ENCODE peak calls at places on chromosomes 7 and 10, in six cellular contexts. G, O, C, Z, D and B are unnamed samples.

GRCh38 chr7:103857435-103857834 is 132.0 kb downstream of the RELN start:
- DNase-seq in Z (no peak), C (no peak), O (no peak), G (no peak), D (no peak), B (no peak)

GRCh38 chr10:62831346-62831745 is 15.2 kb upstream of the EGR2 start:
- DNase-seq in G (no peak), C (peak), D (peak), Z (no peak), O (no peak), B (no peak)

GRCh38 chr7:44145969-44146897 is 5.1 kb upstream of the MYL7 start:
- DNase-seq in O (peak), Z (peak), D (no peak), G (no peak), C (peak), B (peak)

GRCh38 chr7:154795437-154795836 is 207.5 kb downstream of the PAXIP1 start:
- DNase-seq in C (no peak), G (no peak), D (no peak), O (no peak), Z (no peak), B (no peak)

GRCh38 chr7:11910253-11910652 is 78.3 kb upstream of the THSD7A start:
- DNase-seq in Z (no peak), D (no peak), O (no peak), G (no peak), C (no peak), B (no peak)

GRCh38 chr10:71747808-71748523 is 25.4 kb downstream of the VSIR start:
- DNase-seq in D (no peak), O (no peak), G (peak), Z (no peak), C (no peak), B (peak)

GRCh38 chr7:150979706-150980390 is 1.7 kb upstream of the KCNH2 start:
- DNase-seq in O (no peak), C (no peak), Z (no peak), G (no peak), D (no peak), B (no peak)

GRCh38 chr10:37488792-37489657 is 363.6 kb downstream of the ANKRD30A start:
- DNase-seq in O (no peak), C (peak), Z (no peak), G (no peak), D (no peak), B (no peak)

GRCh38 chr10:14592026-14592425 is 182.7 kb downstream of the FAM107B start:
- DNase-seq in Z (no peak), D (no peak), C (no peak), O (no peak), G (no peak), B (no peak)

GRCh38 chr10:54985732-54986131 is 184.7 kb upstream of the PCDH15 start:
- DNase-seq in O (no peak), G (no peak), C (peak), D (no peak), Z (no peak), B (no peak)
- TF ChIP-seq CTCF in O (peak), G (peak), C (peak), D (no peak), Z (peak), B (peak)

GRCh38 chr10:73874267-73875138 is at the start of gene CAMK2G:
- DNase-seq in Z (peak), D (no peak), G (peak), C (peak), O (peak), B (peak)
- TF ChIP-seq CTCF in Z (no peak), D (no peak), G (no peak), C (no peak), O (peak), B (no peak)

GRCh38 chr7:3346082-3346481 is 45.0 kb downstream of the SDK1 start:
- DNase-seq in C (no peak), D (no peak), O (no peak), Z (no peak), G (no peak), B (no peak)
- TF ChIP-seq CTCF in C (no peak), D (no peak), O (no peak), Z (no peak), G (no peak), B (no peak)

GRCh38 chr10:48749254-48749787 is 64.6 kb downstream of the WDFY4 start:
- DNase-seq in O (no peak), D (no peak), Z (no peak), G (no peak), C (no peak), B (no peak)

GRCh38 chr10:48744587-48744986 is 59.9 kb downstream of the WDFY4 start:
- DNase-seq in O (no peak), C (no peak), D (no peak), G (no peak), Z (no peak), B (no peak)

GRCh38 chr10:48742891-48743845 is 58.5 kb downstream of the WDFY4 start:
- DNase-seq in O (no peak), G (no peak), D (no peak), Z (no peak), C (no peak), B (no peak)

GRCh38 chr10:48748573-48748972 is 63.9 kb downstream of the WDFY4 start:
- DNase-seq in D (no peak), C (no peak), G (no peak), O (no peak), Z (no peak), B (no peak)

DNA sequence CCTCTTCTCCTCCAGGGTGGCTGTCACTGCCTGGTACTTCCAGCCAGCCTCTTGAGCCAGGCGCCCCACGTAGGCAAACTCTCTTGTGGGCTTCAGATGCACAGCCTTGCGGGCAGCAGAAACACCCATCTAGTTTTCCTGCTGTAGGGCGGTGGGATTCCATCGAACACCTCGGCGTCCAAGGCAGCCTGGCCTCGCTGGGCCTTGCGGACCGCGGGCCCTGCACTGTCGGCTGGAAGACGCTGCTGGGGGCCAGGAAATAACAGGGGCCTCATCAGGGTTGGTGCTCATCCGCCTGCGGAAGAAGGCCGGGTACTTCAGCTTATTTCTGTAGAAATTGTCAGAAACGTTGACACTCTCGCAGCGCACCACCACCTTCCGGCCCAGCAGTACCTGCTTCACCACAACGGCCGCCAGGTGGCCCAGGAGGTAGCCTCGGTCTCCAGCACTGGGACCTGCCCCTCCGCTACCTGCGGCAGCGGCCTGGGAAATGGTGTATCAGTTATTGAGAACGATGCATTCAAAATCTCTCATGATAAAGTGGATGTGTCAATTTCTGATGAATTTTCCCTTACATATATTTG is 61.1 kb downstream of the WDFY4 start:
- DNase-seq in G (no peak), O (no peak), D (no peak), C (no peak), Z (no peak), B (no peak)
- TF ChIP-seq CTCF in G (no peak), O (no peak), D (no peak), C (no peak), Z (no peak), B (no peak)

GRCh38 chr10:90865400-90865799 is 6.4 kb upstream of the RPP30 start:
- DNase-seq in G (no peak), O (no peak), Z (no peak), C (peak), D (no peak), B (no peak)

GRCh38 chr10:90871761-90872647 is at the start of gene RPP30:
- DNase-seq in C (peak), O (peak), G (peak), D (no peak), Z (peak), B (peak)

GRCh38 chr10:90872648-90873020 is 860 bp downstream of the RPP30 start:
- DNase-seq in O (no peak), G (no peak), Z (no peak), D (no peak), C (no peak), B (no peak)

GRCh38 chr10:90866050-90866598 is 5.7 kb upstream of the RPP30 start:
- DNase-seq in O (no peak), C (no peak), G (no peak), D (no peak), Z (no peak), B (no peak)

DNA sequence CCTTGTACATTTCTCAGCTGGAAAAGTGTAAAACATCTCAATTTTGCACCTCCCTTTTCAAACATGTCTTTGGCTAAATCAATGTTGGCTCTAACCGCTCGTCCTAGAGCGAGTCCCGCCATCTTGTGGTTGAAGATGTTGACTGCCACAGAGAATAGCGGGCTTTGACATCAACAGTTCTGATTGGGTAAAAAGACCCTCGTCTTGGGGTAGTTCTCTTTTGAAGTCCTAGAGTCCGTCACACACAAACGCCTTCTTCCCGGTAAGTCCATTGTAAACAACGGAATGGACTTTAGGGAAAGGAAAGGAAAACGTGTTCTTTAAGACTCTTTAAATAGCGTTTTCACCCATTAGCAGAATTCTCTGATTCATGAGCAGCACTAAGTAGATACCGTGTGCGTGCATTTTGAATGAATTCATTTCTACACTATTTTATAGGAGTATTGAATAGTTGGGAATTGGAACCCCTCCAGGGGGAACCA is 454 bp upstream of the RPP30 start:
- DNase-seq in G (no peak), Z (peak), C (peak), D (no peak), O (peak), B (no peak)
- TF ChIP-seq CTCF in G (peak), Z (peak), C (peak), D (peak), O (peak), B (peak)